ENCODE peak calls at places on chromosomes 7 and 10, in seven cellular contexts. One of them, this sample, is unnamed. For H3K36me3, H3K9me3 and H3K27me3, the result is how much of the 10 kb centered on the place peaks cover.

GRCh38 chr10:76675951-76676587 is 961.5 kb downstream of the KCNMA1 start:
- DNase-seq in heart right ventricle: peak
- DNase-seq in CD8-positive, alpha-beta memory T cell: no peak
- DNase-seq in GM12878: no peak
- DNase-seq in psoas muscle: peak
- DNase-seq in tibial artery: peak
- DNase-seq in trophoblast cell: no peak
- DNase-seq in this sample: no peak

GRCh38 chr7:40199076-40199802 is 64.4 kb downstream of the SUGCT start:
- DNase-seq in heart right ventricle: no peak
- DNase-seq in CD8-positive, alpha-beta memory T cell: no peak
- DNase-seq in GM12878: no peak
- DNase-seq in psoas muscle: no peak
- DNase-seq in tibial artery: no peak
- DNase-seq in trophoblast cell: peak
- DNase-seq in this sample: no peak

GRCh38 chr7:100685631-100686145 is 8.4 kb downstream of the GIGYF1 start:
- DNase-seq in heart right ventricle: no peak
- DNase-seq in CD8-positive, alpha-beta memory T cell: no peak
- DNase-seq in GM12878: no peak
- DNase-seq in psoas muscle: no peak
- DNase-seq in tibial artery: no peak
- DNase-seq in trophoblast cell: no peak
- DNase-seq in this sample: no peak

GRCh38 chr10:113479346-113480080 is 73.3 kb upstream of the HABP2 start:
- DNase-seq in heart right ventricle: no peak
- DNase-seq in CD8-positive, alpha-beta memory T cell: no peak
- DNase-seq in GM12878: no peak
- DNase-seq in psoas muscle: no peak
- DNase-seq in tibial artery: no peak
- DNase-seq in trophoblast cell: peak
- DNase-seq in this sample: no peak

GRCh38 chr7:51288896-51289607 is 27.6 kb downstream of the COBL start:
- DNase-seq in heart right ventricle: no peak
- DNase-seq in CD8-positive, alpha-beta memory T cell: no peak
- DNase-seq in GM12878: no peak
- DNase-seq in psoas muscle: no peak
- DNase-seq in tibial artery: no peak
- DNase-seq in trophoblast cell: no peak
- DNase-seq in this sample: no peak

GRCh38 chr7:36749282-36749960 is 25.1 kb upstream of the AOAH start:
- DNase-seq in heart right ventricle: no peak
- DNase-seq in CD8-positive, alpha-beta memory T cell: no peak
- DNase-seq in GM12878: no peak
- DNase-seq in psoas muscle: no peak
- DNase-seq in tibial artery: no peak
- DNase-seq in trophoblast cell: peak
- DNase-seq in this sample: no peak

GRCh38 chr10:112307631-112308502 is 24.7 kb downstream of the TECTB start:
- DNase-seq in heart right ventricle: no peak
- DNase-seq in CD8-positive, alpha-beta memory T cell: peak
- DNase-seq in GM12878: no peak
- DNase-seq in psoas muscle: peak
- DNase-seq in tibial artery: no peak
- DNase-seq in trophoblast cell: peak
- DNase-seq in this sample: no peak

GRCh38 chr10:88992945-88993537 is 2.4 kb downstream of the FAS start:
- DNase-seq in heart right ventricle: no peak
- DNase-seq in CD8-positive, alpha-beta memory T cell: no peak
- DNase-seq in GM12878: no peak
- DNase-seq in psoas muscle: no peak
- DNase-seq in tibial artery: no peak
- DNase-seq in trophoblast cell: no peak
- DNase-seq in this sample: no peak

GRCh38 chr7:132106491-132106890 is 469.8 kb downstream of the PLXNA4 start:
- DNase-seq in heart right ventricle: no peak
- DNase-seq in CD8-positive, alpha-beta memory T cell: no peak
- DNase-seq in GM12878: no peak
- DNase-seq in psoas muscle: no peak
- DNase-seq in tibial artery: no peak
- DNase-seq in trophoblast cell: no peak
- DNase-seq in this sample: no peak

GRCh38 chr10:10396601-10397000 is 621.1 kb upstream of the CELF2 start:
- DNase-seq in heart right ventricle: no peak
- DNase-seq in CD8-positive, alpha-beta memory T cell: no peak
- DNase-seq in GM12878: no peak
- DNase-seq in psoas muscle: no peak
- DNase-seq in tibial artery: no peak
- DNase-seq in trophoblast cell: no peak
- DNase-seq in this sample: no peak

GRCh38 chr10:96125142-96125515 is 5.0 kb upstream of the ZNF518A start:
- DNase-seq in heart right ventricle: no peak
- DNase-seq in CD8-positive, alpha-beta memory T cell: no peak
- DNase-seq in GM12878: no peak
- DNase-seq in psoas muscle: no peak
- DNase-seq in tibial artery: no peak
- DNase-seq in trophoblast cell: no peak
- DNase-seq in this sample: no peak

GRCh38 chr10:75887981-75888380 is 456.6 kb downstream of the LRMDA start:
- DNase-seq in heart right ventricle: no peak
- DNase-seq in CD8-positive, alpha-beta memory T cell: no peak
- DNase-seq in GM12878: no peak
- DNase-seq in psoas muscle: no peak
- DNase-seq in tibial artery: no peak
- DNase-seq in trophoblast cell: no peak
- DNase-seq in this sample: no peak

GRCh38 chr7:157693071-157693520 is 356.3 kb downstream of the DNAJB6 start:
- DNase-seq in heart right ventricle: no peak
- DNase-seq in CD8-positive, alpha-beta memory T cell: no peak
- DNase-seq in GM12878: no peak
- DNase-seq in psoas muscle: no peak
- DNase-seq in tibial artery: no peak
- DNase-seq in trophoblast cell: no peak
- DNase-seq in this sample: no peak

GRCh38 chr10:21502371-21502765 is 23.1 kb downstream of the SKIDA1 start:
- DNase-seq in heart right ventricle: no peak
- DNase-seq in CD8-positive, alpha-beta memory T cell: no peak
- DNase-seq in GM12878: no peak
- DNase-seq in psoas muscle: no peak
- DNase-seq in tibial artery: no peak
- DNase-seq in trophoblast cell: no peak
- DNase-seq in this sample: no peak

GRCh38 chr7:20354825-20355466 is 24.2 kb downstream of the ITGB8 start:
- DNase-seq in heart right ventricle: no peak
- DNase-seq in CD8-positive, alpha-beta memory T cell: no peak
- DNase-seq in GM12878: no peak
- DNase-seq in psoas muscle: no peak
- DNase-seq in tibial artery: no peak
- DNase-seq in trophoblast cell: no peak
- DNase-seq in this sample: no peak

GRCh38 chr7:20358106-20358505 is 27.4 kb downstream of the ITGB8 start:
- DNase-seq in heart right ventricle: no peak
- DNase-seq in CD8-positive, alpha-beta memory T cell: no peak
- DNase-seq in GM12878: no peak
- DNase-seq in psoas muscle: no peak
- DNase-seq in tibial artery: no peak
- DNase-seq in trophoblast cell: peak
- DNase-seq in this sample: no peak

GRCh38 chr7:20362574-20363253 is 32.0 kb downstream of the ITGB8 start:
- DNase-seq in heart right ventricle: no peak
- DNase-seq in CD8-positive, alpha-beta memory T cell: no peak
- DNase-seq in GM12878: no peak
- DNase-seq in psoas muscle: no peak
- DNase-seq in tibial artery: no peak
- DNase-seq in trophoblast cell: no peak
- DNase-seq in this sample: no peak

GRCh38 chr7:20359397-20359963 is 28.8 kb downstream of the ITGB8 start:
- DNase-seq in heart right ventricle: no peak
- DNase-seq in CD8-positive, alpha-beta memory T cell: no peak
- DNase-seq in GM12878: no peak
- DNase-seq in psoas muscle: no peak
- DNase-seq in tibial artery: no peak
- DNase-seq in trophoblast cell: peak
- DNase-seq in this sample: peak

GRCh38 chr7:20358762-20359282 is 28.1 kb downstream of the ITGB8 start:
- DNase-seq in heart right ventricle: no peak
- DNase-seq in CD8-positive, alpha-beta memory T cell: no peak
- DNase-seq in GM12878: no peak
- DNase-seq in psoas muscle: no peak
- DNase-seq in tibial artery: no peak
- DNase-seq in trophoblast cell: no peak
- DNase-seq in this sample: no peak
- H3K36me3 ChIP-seq in heart right ventricle: under half
- H3K36me3 ChIP-seq in CD8-positive, alpha-beta memory T cell: under half
- H3K36me3 ChIP-seq in GM12878: under half
- H3K36me3 ChIP-seq in psoas muscle: under half
- H3K36me3 ChIP-seq in tibial artery: under half
- H3K36me3 ChIP-seq in trophoblast cell: under half
- H3K36me3 ChIP-seq in this sample: under half

GRCh38 chr10:37747081-37747480 is 110.3 kb downstream of the ZNF248 start:
- DNase-seq in heart right ventricle: no peak
- DNase-seq in CD8-positive, alpha-beta memory T cell: no peak
- DNase-seq in GM12878: no peak
- DNase-seq in psoas muscle: no peak
- DNase-seq in tibial artery: no peak
- DNase-seq in trophoblast cell: no peak
- DNase-seq in this sample: no peak

GRCh38 chr10:37739181-37739580 is 118.2 kb downstream of the ZNF248 start:
- DNase-seq in heart right ventricle: no peak
- DNase-seq in CD8-positive, alpha-beta memory T cell: no peak
- DNase-seq in GM12878: no peak
- DNase-seq in psoas muscle: no peak
- DNase-seq in tibial artery: no peak
- DNase-seq in trophoblast cell: no peak
- DNase-seq in this sample: no peak

GRCh38 chr10:37737336-37737735 is 120.1 kb downstream of the ZNF248 start:
- DNase-seq in heart right ventricle: no peak
- DNase-seq in CD8-positive, alpha-beta memory T cell: no peak
- DNase-seq in GM12878: no peak
- DNase-seq in psoas muscle: no peak
- DNase-seq in tibial artery: no peak
- DNase-seq in trophoblast cell: no peak
- DNase-seq in this sample: no peak

GRCh38 chr10:37736120-37736519 is 121.3 kb downstream of the ZNF248 start:
- DNase-seq in heart right ventricle: no peak
- DNase-seq in CD8-positive, alpha-beta memory T cell: no peak
- DNase-seq in GM12878: no peak
- DNase-seq in psoas muscle: no peak
- DNase-seq in tibial artery: no peak
- DNase-seq in trophoblast cell: peak
- DNase-seq in this sample: no peak

DNA sequence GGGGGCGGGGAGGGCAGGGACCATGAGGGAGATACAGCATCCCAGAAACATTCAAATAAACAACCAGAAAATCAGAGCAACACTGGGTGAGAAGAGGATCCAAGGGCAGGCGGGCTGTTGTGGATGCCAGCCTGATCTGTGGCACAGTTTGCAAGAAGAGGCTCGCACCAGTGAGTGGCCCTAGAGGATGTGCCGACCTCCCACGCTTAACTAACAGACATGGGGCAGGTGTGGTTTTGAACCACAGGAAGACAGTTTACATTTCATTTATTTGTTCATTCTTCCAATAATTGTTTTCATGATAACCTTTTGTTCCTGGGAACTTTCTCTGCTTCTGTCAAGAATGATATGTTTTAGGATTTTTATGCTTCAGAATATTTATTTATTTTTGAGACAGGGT is 115.6 kb downstream of the ZNF248 start:
- DNase-seq in heart right ventricle: no peak
- DNase-seq in CD8-positive, alpha-beta memory T cell: no peak
- DNase-seq in GM12878: no peak
- DNase-seq in psoas muscle: no peak
- DNase-seq in tibial artery: no peak
- DNase-seq in trophoblast cell: no peak
- DNase-seq in this sample: peak
- H3K9me3 ChIP-seq in heart right ventricle: under half
- H3K9me3 ChIP-seq in CD8-positive, alpha-beta memory T cell: under half
- H3K9me3 ChIP-seq in GM12878: under half
- H3K9me3 ChIP-seq in psoas muscle: under half
- H3K9me3 ChIP-seq in tibial artery: under half
- H3K9me3 ChIP-seq in trophoblast cell: under half
- H3K9me3 ChIP-seq in this sample: under half

GRCh38 chr10:128420623-128421022 is 294.4 kb upstream of the MKI67 start:
- DNase-seq in heart right ventricle: no peak
- DNase-seq in CD8-positive, alpha-beta memory T cell: no peak
- DNase-seq in GM12878: no peak
- DNase-seq in psoas muscle: no peak
- DNase-seq in tibial artery: no peak
- DNase-seq in trophoblast cell: no peak
- DNase-seq in this sample: no peak

GRCh38 chr10:128418819-128419218 is 292.6 kb upstream of the MKI67 start:
- DNase-seq in heart right ventricle: no peak
- DNase-seq in CD8-positive, alpha-beta memory T cell: no peak
- DNase-seq in GM12878: no peak
- DNase-seq in psoas muscle: no peak
- DNase-seq in tibial artery: no peak
- DNase-seq in trophoblast cell: no peak
- DNase-seq in this sample: peak

GRCh38 chr10:128421731-128422130 is 295.5 kb upstream of the MKI67 start:
- DNase-seq in heart right ventricle: no peak
- DNase-seq in CD8-positive, alpha-beta memory T cell: no peak
- DNase-seq in GM12878: no peak
- DNase-seq in psoas muscle: no peak
- DNase-seq in tibial artery: no peak
- DNase-seq in trophoblast cell: peak
- DNase-seq in this sample: no peak

GRCh38 chr10:128417776-128418175 is 291.6 kb upstream of the MKI67 start:
- DNase-seq in heart right ventricle: no peak
- DNase-seq in CD8-positive, alpha-beta memory T cell: no peak
- DNase-seq in GM12878: no peak
- DNase-seq in psoas muscle: no peak
- DNase-seq in tibial artery: no peak
- DNase-seq in trophoblast cell: no peak
- DNase-seq in this sample: no peak

DNA sequence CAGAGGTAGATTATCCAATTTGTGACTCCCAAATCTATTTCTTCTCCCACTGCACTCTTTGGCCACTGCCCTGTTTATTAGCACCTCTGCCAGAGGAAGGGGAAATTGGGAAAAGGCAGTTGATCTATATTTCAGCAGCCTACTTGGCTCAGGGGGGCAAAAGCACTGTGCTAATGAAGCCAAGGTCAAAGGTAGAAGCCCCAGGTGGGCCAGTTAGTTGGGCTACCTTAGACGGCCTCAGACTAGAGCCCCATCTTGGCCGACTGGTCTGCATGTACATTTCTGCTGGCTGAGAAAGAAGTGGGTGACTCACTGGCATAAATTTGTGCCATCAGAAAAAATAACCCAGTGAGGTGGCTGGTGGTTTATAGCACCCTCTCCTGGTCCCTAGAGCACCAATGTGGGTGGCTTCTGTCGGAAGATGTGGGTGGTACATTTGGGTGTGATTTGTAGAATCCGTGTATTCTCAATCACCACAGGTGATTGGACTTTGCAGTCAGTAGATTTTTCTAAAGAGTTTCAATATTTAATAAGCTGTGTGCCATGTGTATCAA is 293.3 kb upstream of the MKI67 start:
- DNase-seq in heart right ventricle: no peak
- DNase-seq in CD8-positive, alpha-beta memory T cell: no peak
- DNase-seq in GM12878: no peak
- DNase-seq in psoas muscle: no peak
- DNase-seq in tibial artery: no peak
- DNase-seq in trophoblast cell: no peak
- DNase-seq in this sample: no peak
- H3K27me3 ChIP-seq in heart right ventricle: under half
- H3K27me3 ChIP-seq in CD8-positive, alpha-beta memory T cell: under half
- H3K27me3 ChIP-seq in GM12878: under half
- H3K27me3 ChIP-seq in psoas muscle: under half
- H3K27me3 ChIP-seq in tibial artery: under half
- H3K27me3 ChIP-seq in trophoblast cell: under half
- H3K27me3 ChIP-seq in this sample: under half

GRCh38 chr10:128077155-128077875 is 48.9 kb downstream of the MKI67 start:
- DNase-seq in heart right ventricle: no peak
- DNase-seq in CD8-positive, alpha-beta memory T cell: no peak
- DNase-seq in GM12878: no peak
- DNase-seq in psoas muscle: no peak
- DNase-seq in tibial artery: no peak
- DNase-seq in trophoblast cell: no peak
- DNase-seq in this sample: peak
- H3K36me3 ChIP-seq in heart right ventricle: half or more
- H3K36me3 ChIP-seq in CD8-positive, alpha-beta memory T cell: half or more
- H3K36me3 ChIP-seq in GM12878: under half
- H3K36me3 ChIP-seq in psoas muscle: under half
- H3K36me3 ChIP-seq in tibial artery: under half
- H3K36me3 ChIP-seq in trophoblast cell: under half
- H3K36me3 ChIP-seq in this sample: under half

This sample was measured in SJSA1.